ENCODE peak calls at places on chromosomes 5 and 9, in four cellular contexts. F is NAMALWA, N is anterior cingulate cortex, P is retina. Y is an unnamed sample.
A peak's percentile ranks its signal among the peaks of the same experiment; 100 is the strongest.

GRCh38 chr5:149317281-149318048 is 27.8 kb upstream of the GRPEL2 start:
- DNase-seq in F (peak; percentile 73), N (no peak), P (peak; percentile 59), Y (peak; percentile 40)

GRCh38 chr5:172715931-172716682 is 54.9 kb downstream of the DUSP1 start:
- DNase-seq in F (no peak), N (no peak), P (no peak), Y (no peak)

GRCh38 chr9:9790216-9790872 is 822.5 kb downstream of the PTPRD start:
- DNase-seq in N (no peak), F (peak; percentile 85), P (peak; percentile 61), Y (peak; percentile 23)

GRCh38 chr5:111859533-111860270 is 102.7 kb upstream of the NREP start:
- DNase-seq in P (no peak), N (no peak), F (no peak), Y (peak; percentile 92)

GRCh38 chr9:35929188-35929718 is 20.0 kb downstream of the SPAAR start:
- DNase-seq in N (no peak), F (no peak), P (no peak), Y (no peak)

GRCh38 chr5:180090098-180090768 is 18.7 kb upstream of the RNF130 start:
- DNase-seq in F (peak; percentile 70), N (peak; percentile 61), P (peak; percentile 95), Y (peak; percentile 25)

GRCh38 chr5:1414311-1415058 is 30.8 kb downstream of the SLC6A3 start:
- DNase-seq in N (no peak), P (no peak), F (peak; percentile 58), Y (no peak)

GRCh38 chr5:180860887-180861822 is at the start of gene ZFP62:
- DNase-seq in P (peak; percentile 94), N (peak; percentile 78), F (peak; percentile 95), Y (peak; percentile 88)

GRCh38 chr9:34518896-34519295 is 3.9 kb downstream of the ENHO start:
- DNase-seq in P (no peak), N (no peak), F (no peak), Y (no peak)

GRCh38 chr9:133714606-133715294 is 23.4 kb downstream of the SARDH start:
- DNase-seq in N (no peak), P (peak; percentile 12), F (no peak), Y (no peak)

GRCh38 chr9:6938447-6938846 is 180.7 kb downstream of the KDM4C start:
- DNase-seq in N (no peak), F (no peak), P (no peak), Y (no peak)

GRCh38 chr5:103801681-103802080 is 239.1 kb upstream of the NUDT12 start:
- DNase-seq in N (no peak), F (no peak), P (no peak), Y (no peak)

GRCh38 chr9:132283863-132284262 is 70.9 kb downstream of the SETX start:
- DNase-seq in N (no peak), F (no peak), P (no peak), Y (no peak)

GRCh38 chr5:111163000-111163399 is 61.2 kb upstream of the CAMK4 start:
- DNase-seq in F (no peak), N (no peak), P (no peak), Y (no peak)

GRCh38 chr5:109455598-109456096 is 45.9 kb upstream of the PJA2 start:
- DNase-seq in F (no peak), N (no peak), P (peak; percentile 13), Y (peak; percentile 100)

GRCh38 chr5:10583663-10584572 is 20.0 kb downstream of the ANKRD33B start:
- DNase-seq in P (no peak), N (no peak), F (peak; percentile 59), Y (no peak)

GRCh38 chr5:89546658-89547057 is 663.7 kb upstream of the MEF2C start:
- DNase-seq in N (no peak), F (peak; percentile 3), P (no peak), Y (no peak)

GRCh38 chr5:132475531-132475930 is 15.0 kb downstream of the IRF1 start:
- DNase-seq in N (no peak), F (no peak), P (no peak), Y (no peak)

GRCh38 chr5:157761690-157762611 is 18.4 kb downstream of the LSM11 start:
- DNase-seq in P (peak; percentile 74), F (peak; percentile 83), N (no peak), Y (peak; percentile 69)

GRCh38 chr9:2677927-2678889 is 39.1 kb upstream of the KCNV2 start:
- DNase-seq in N (no peak), P (no peak), F (no peak), Y (peak; percentile 76)

GRCh38 chr9:13615660-13616615 is 336.4 kb upstream of the MPDZ start:
- DNase-seq in N (no peak), F (no peak), P (no peak), Y (no peak)

GRCh38 chr9:133990366-133991210 is 1.5 kb downstream of the VAV2 start:
- DNase-seq in P (peak; percentile 83), F (no peak), N (no peak), Y (peak; percentile 64)

GRCh38 chr5:143052967-143053682 is 282.9 kb downstream of the ARHGAP26 start:
- DNase-seq in F (no peak), N (no peak), P (no peak), Y (no peak)

GRCh38 chr5:96567188-96567587 is 95.0 kb upstream of the CAST start:
- DNase-seq in F (no peak), N (no peak), P (no peak), Y (peak; percentile 43)

GRCh38 chr5:56640763-56641406 is 174.5 kb upstream of the MAP3K1 start:
- DNase-seq in F (peak; percentile 2), P (no peak), N (no peak), Y (peak; percentile 20)

GRCh38 chr5:158084292-158084691 is 225.3 kb upstream of the CLINT1 start:
- DNase-seq in F (no peak), P (no peak), N (no peak), Y (peak; percentile 29)

GRCh38 chr9:124828679-124829669 is 24.3 kb upstream of the WDR38 start:
- DNase-seq in N (no peak), P (no peak), F (no peak), Y (no peak)

GRCh38 chr5:43802119-43802518 is 199.1 kb downstream of the NNT start:
- DNase-seq in F (no peak), P (no peak), N (no peak), Y (peak; percentile 28)

GRCh38 chr5:151079838-151080619 is 805 bp downstream of the TNIP1 start:
- DNase-seq in P (no peak), N (no peak), F (no peak), Y (peak; percentile 90)

GRCh38 chr5:32057157-32058096 is 116.7 kb downstream of the GOLPH3 start:
- DNase-seq in N (no peak), F (peak; percentile 19), P (no peak), Y (peak; percentile 47)

GRCh38 chr5:58631895-58632294 is 49.0 kb downstream of the RAB3C start:
- DNase-seq in N (no peak), P (no peak), F (no peak), Y (no peak)

GRCh38 chr5:57210633-57211032 is 36.8 kb downstream of the GPBP1 start:
- DNase-seq in N (no peak), P (no peak), F (no peak), Y (no peak)